ENCODE peak calls at places on chromosomes 7 and 10, in four cellular contexts. T, G, V and I are unnamed samples.

GRCh38 chr7:88589915-88590314 is 169.6 kb upstream of the ZNF804B start:
- DNase-seq in V (no peak), G (no peak), T (no peak), I (no peak)

GRCh38 chr10:78579995-78580394 is 488.8 kb upstream of the ZMIZ1 start:
- DNase-seq in G (no peak), V (peak), T (peak), I (no peak)

GRCh38 chr10:124012991-124013390 is 80.4 kb downstream of the CHST15 start:
- DNase-seq in T (no peak), G (no peak), V (no peak), I (no peak)

GRCh38 chr7:101858437-101859385 is 41.3 kb downstream of the CUX1 start:
- DNase-seq in T (no peak), V (no peak), G (no peak), I (no peak)

GRCh38 chr7:13476881-13477444 is 512.5 kb downstream of the ETV1 start:
- DNase-seq in T (no peak), V (no peak), G (no peak), I (no peak)

GRCh38 chr10:30002438-30003266 is 56.7 kb downstream of the JCAD start:
- DNase-seq in G (peak), V (peak), T (peak), I (peak)

GRCh38 chr7:112283382-112283910 is 77.0 kb downstream of the ZNF277 start:
- DNase-seq in V (no peak), T (no peak), G (no peak), I (no peak)

GRCh38 chr10:132225073-132225848 is 38.5 kb downstream of the DPYSL4 start:
- DNase-seq in T (no peak), G (no peak), V (no peak), I (no peak)

GRCh38 chr10:75404335-75405200 is 3.0 kb upstream of the ZNF503 start:
- DNase-seq in T (peak), G (peak), V (no peak), I (peak)

GRCh38 chr10:56383806-56384205 is 22.7 kb upstream of the ZWINT start:
- DNase-seq in T (no peak), V (no peak), G (no peak), I (no peak)

GRCh38 chr7:39911167-39911566 is 38.9 kb upstream of the CDK13 start:
- DNase-seq in V (no peak), T (no peak), G (no peak), I (no peak)

GRCh38 chr7:157441023-157441399 is 104.2 kb downstream of the DNAJB6 start:
- DNase-seq in G (no peak), T (no peak), V (no peak), I (no peak)

GRCh38 chr10:97879241-97879640 is 29.6 kb downstream of the GOLGA7B start:
- DNase-seq in G (no peak), V (no peak), T (no peak), I (no peak)

GRCh38 chr7:45917064-45917463 is 4.0 kb downstream of the IGFBP3 start:
- DNase-seq in G (no peak), T (no peak), V (no peak), I (no peak)

GRCh38 chr10:79460687-79461086 is 15.3 kb upstream of the ZCCHC24 start:
- DNase-seq in V (no peak), G (no peak), T (no peak), I (no peak)

GRCh38 chr7:108045669-108046068 is 42.7 kb upstream of the LAMB1 start:
- DNase-seq in G (no peak), V (no peak), T (no peak), I (no peak)

GRCh38 chr7:24384362-24385030 is 100.5 kb downstream of the NPY start:
- DNase-seq in V (no peak), G (no peak), T (no peak), I (no peak)

GRCh38 chr7:106155027-106155426 is 42.9 kb upstream of the SYPL1 start:
- DNase-seq in T (no peak), V (no peak), G (no peak), I (no peak)

GRCh38 chr7:92609921-92610518 is 19.8 kb upstream of the FAM133B start:
- DNase-seq in T (no peak), V (no peak), G (no peak), I (no peak)

GRCh38 chr7:156751319-156751718 is 110.7 kb downstream of the RNF32 start:
- DNase-seq in G (no peak), T (no peak), V (no peak), I (no peak)

GRCh38 chr10:72276421-72277339 is 3.0 kb downstream of the DDIT4 start:
- DNase-seq in V (no peak), G (no peak), T (no peak), I (peak)

GRCh38 chr7:103879411-103879810 is 110.0 kb downstream of the RELN start:
- DNase-seq in T (no peak), V (no peak), G (no peak), I (no peak)

GRCh38 chr7:1610678-1611302 is 41.0 kb upstream of the PSMG3 start:
- DNase-seq in T (no peak), G (no peak), V (no peak), I (no peak)

GRCh38 chr10:45373783-45374450 is at the start of gene ALOX5:
- DNase-seq in G (peak), V (peak), T (peak), I (peak)

GRCh38 chr10:94567714-94568520 is 22.3 kb downstream of the HELLS start:
- DNase-seq in T (no peak), G (no peak), V (no peak), I (no peak)

GRCh38 chr7:8125680-8126444 is 136.1 kb downstream of the ICA1 start:
- DNase-seq in V (no peak), T (no peak), G (no peak), I (peak)
- H3K4me3 ChIP-seq in V (no peak), T (no peak), G (no peak), I (no peak)

GRCh38 chr10:130455791-130456190 is 319.6 kb downstream of the GLRX3 start:
- DNase-seq in V (no peak), T (no peak), G (no peak), I (no peak)

GRCh38 chr10:130459011-130459410 is 322.8 kb downstream of the GLRX3 start:
- DNase-seq in T (no peak), G (no peak), V (no peak), I (no peak)

GRCh38 chr10:130459851-130460490 is 323.8 kb downstream of the GLRX3 start:
- DNase-seq in G (no peak), V (no peak), T (no peak), I (no peak)

GRCh38 chr10:130456616-130457015 is 320.4 kb downstream of the GLRX3 start:
- DNase-seq in T (no peak), G (no peak), V (no peak), I (no peak)

DNA sequence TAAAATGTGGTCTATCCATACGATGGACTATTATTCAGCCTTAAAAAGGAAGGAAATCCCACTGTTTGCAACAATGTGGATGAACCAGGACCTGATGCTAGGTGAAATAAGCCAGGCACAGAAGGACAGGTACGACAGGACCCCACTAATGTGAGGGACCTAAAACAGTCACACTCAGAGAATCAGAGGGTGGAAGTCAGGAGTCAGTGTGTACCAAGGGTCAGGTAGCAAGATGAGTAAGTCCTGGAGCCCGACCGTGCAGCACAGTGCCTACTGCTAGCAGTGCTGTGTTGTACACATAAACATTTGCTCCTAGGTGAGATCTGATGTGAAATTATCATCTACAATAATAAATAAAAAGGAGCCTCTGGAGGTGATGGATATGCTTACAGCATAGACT is 322.3 kb downstream of the GLRX3 start:
- DNase-seq in V (no peak), G (no peak), T (no peak), I (no peak)
- H3K4me3 ChIP-seq in V (no peak), G (no peak), T (no peak), I (no peak)

DNA sequence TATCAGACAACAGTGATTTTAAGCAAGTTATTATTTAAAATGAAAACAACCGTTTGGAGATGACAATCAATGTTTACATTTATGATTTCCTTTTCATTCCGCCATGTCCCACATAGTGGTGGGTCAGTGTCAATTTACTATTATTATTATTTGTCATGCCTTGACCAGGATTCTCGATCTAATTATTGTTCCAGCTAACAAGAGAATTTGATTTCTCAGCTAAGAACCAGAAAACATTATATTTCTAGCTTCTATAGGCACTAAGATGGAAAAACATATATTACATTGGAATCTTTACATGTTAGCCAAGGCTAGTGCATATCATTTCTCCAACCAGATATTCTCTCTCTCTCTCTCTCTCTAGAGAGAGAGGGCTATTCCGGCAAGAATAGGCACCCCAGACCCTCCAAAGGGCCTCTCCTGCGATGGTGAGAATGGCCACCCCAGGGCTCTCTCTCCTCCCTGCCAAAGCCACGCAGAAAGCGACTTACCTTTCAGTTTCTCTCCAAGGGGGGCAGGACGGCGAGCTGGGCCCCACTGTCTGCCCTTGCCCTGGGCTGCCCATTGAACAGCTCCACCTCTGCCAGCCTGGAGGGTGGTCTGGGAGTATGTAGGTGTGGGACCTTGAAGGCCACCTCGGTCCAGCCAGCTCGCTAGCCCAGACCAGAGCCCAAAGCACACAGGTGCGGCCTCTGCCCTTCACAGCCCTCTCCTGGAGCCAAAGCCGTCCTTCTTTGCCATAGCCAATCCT is 2.4 kb downstream of the HOXA3 start:
- DNase-seq in T (no peak), G (no peak), V (no peak), I (no peak)
- H3K4me3 ChIP-seq in T (peak), G (peak), V (peak), I (peak)

DNA sequence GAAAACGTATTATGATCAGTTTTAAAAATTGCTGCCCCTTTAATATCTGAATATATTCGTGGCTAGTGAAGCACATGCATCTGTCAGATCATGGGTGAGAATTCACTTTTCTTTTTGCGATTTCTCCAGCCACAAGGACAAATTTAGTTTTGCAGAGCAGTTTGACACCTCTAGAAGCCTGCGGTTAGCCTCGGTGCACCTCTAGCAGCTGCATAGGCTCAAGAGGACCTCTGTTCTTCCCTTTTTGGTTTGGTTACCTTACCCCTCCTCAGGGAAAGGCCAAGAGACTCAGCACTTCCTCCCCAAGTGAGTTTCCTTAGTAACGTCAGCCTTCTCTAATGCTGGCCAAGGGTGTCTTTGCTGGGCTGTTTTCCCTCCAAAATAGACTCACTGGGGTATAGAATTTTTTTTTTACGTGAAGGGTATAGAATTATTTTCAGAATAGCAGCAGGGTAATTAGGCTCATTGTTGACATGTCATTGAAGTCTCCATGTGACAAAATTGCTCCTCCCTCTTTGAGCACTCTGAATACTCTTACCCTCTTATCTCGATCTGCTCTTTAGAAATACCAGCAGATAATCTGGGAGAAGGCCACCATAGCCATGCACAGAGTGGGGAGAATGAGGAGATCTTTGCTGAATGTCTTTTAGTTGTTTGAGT is 97.9 kb downstream of the AUTS2 start:
- DNase-seq in G (no peak), V (no peak), T (no peak), I (no peak)
- H3K4me3 ChIP-seq in G (no peak), V (no peak), T (no peak), I (no peak)